ENCODE peak calls at places on chromosomes 4 and X, in four cellular contexts. C is iPS-NIHi11; O is stimulated activated CD4-positive, alpha-beta T cell treated with anti-CD3 and anti-CD28 coated beads, Interleukin-1b, Interleukin-23, amount 100 ng/mL, for 48 hours; S is M059J. I is an unnamed sample.

GRCh38 chr4:2390780-2391490 is 27.5 kb downstream of the ZFYVE28 start:
- DNase-seq in C (no peak), O (no peak), S (no peak), I (no peak)

GRCh38 chr4:88919056-88919455 is 137.9 kb downstream of the FAM13A start:
- DNase-seq in O (no peak), C (no peak), S (no peak), I (no peak)

GRCh38 chrX:150889131-150889530 is 9.3 kb downstream of the CD99L2 start:
- DNase-seq in O (no peak), C (no peak), S (no peak), I (no peak)

GRCh38 chrX:124023838-124024238 is 62.3 kb downstream of the STAG2 start:
- DNase-seq in S (peak), C (no peak), O (no peak), I (peak)

GRCh38 chrX:154541896-154542722 is 4.5 kb downstream of the G6PD start:
- DNase-seq in S (peak), O (peak), C (no peak), I (peak)

GRCh38 chr4:85807247-85807915 is 332.4 kb downstream of the ARHGAP24 start:
- DNase-seq in C (no peak), S (peak), O (no peak), I (peak)

GRCh38 chr4:186079698-186080097 is 10.7 kb downstream of the TLR3 start:
- DNase-seq in C (no peak), S (no peak), O (no peak), I (no peak)

GRCh38 chr4:151402150-151402865 is 6.7 kb upstream of the FHIP1A start:
- DNase-seq in S (no peak), C (no peak), O (no peak), I (no peak)

GRCh38 chr4:163702736-163703135 is 208.2 kb downstream of the TMA16 start:
- DNase-seq in S (no peak), O (no peak), C (no peak), I (no peak)

GRCh38 chr4:105994061-105994460 is 98.8 kb downstream of the NPNT start:
- DNase-seq in S (peak), O (no peak), C (no peak), I (no peak)

GRCh38 chrX:31201503-31201902 is 129.7 kb upstream of the FTHL17 start:
- DNase-seq in O (no peak), C (no peak), S (no peak), I (no peak)

GRCh38 chr4:185914583-185915199 is 102.7 kb upstream of the SORBS2 start:
- DNase-seq in S (peak), C (no peak), O (no peak), I (peak)